ENCODE peak calls at places on chromosomes 11 and 22, in eight cellular contexts. L is NCI-H2081; D is T-helper 2 cell; N is fibroblast of gingiva; C is skeletal muscle cell; P is CD8-positive, alpha-beta memory T cell; F is GM13977; Y is GM12891. B is an unnamed sample.

GRCh38 chr11:65710424-65710823 is 1.6 kb upstream of the KAT5 start:
- DNase-seq in Y (no peak), P (no peak), L (no peak), C (no peak), D (no peak), N (no peak), F (no peak), B (no peak)

GRCh38 chr11:93002380-93002779 is 32.9 kb downstream of the MTNR1B start:
- DNase-seq in P (no peak), D (no peak), L (no peak), N (no peak), Y (no peak), F (no peak), C (no peak), B (no peak)

GRCh38 chr22:50342651-50343540 is at the start of gene PPP6R2:
- DNase-seq in Y (peak; percentile 80), N (peak; percentile 63), P (peak; percentile 87), D (peak; percentile 89), F (peak; percentile 93), L (peak; percentile 53), C (no peak), B (peak; percentile 40)

GRCh38 chr11:67699521-67699920 is 25.1 kb upstream of the ALDH3B2 start:
- DNase-seq in Y (no peak), P (no peak), C (no peak), F (no peak), L (no peak), D (no peak), N (no peak), B (no peak)

GRCh38 chr11:30960387-30960992 is 374.3 kb upstream of the MPPED2 start:
- DNase-seq in P (no peak), C (peak; percentile 24), N (no peak), L (peak; percentile 60), D (no peak), F (no peak), Y (no peak), B (peak; percentile 44)

GRCh38 chr22:39946571-39947407 is 13.4 kb upstream of the TMA7B start:
- DNase-seq in D (no peak), Y (no peak), N (no peak), P (no peak), L (no peak), C (no peak), F (no peak), B (no peak)

GRCh38 chr11:121615506-121615905 is 162.7 kb upstream of the SORL1-AS1 start:
- DNase-seq in C (peak; percentile 26), F (no peak), Y (no peak), P (no peak), D (no peak), N (no peak), L (no peak), B (no peak)

GRCh38 chr22:32674925-32675825 is 126.3 kb upstream of the TIMP3 start:
- DNase-seq in N (peak; percentile 34), Y (no peak), P (no peak), D (no peak), C (no peak), F (no peak), L (no peak), B (no peak)

B was measured in HepG2.